ENCODE peak calls at places on chromosomes 5 and 9, in five cellular contexts. R, E, O, Z and M are unnamed samples.

GRCh38 chr5:1480217-1480616 is 35.0 kb upstream of the SLC6A3 start:
- DNase-seq in R (no peak), E (no peak), O (no peak), Z (peak; percentile 76), M (peak; percentile 74)

GRCh38 chr9:88813810-88814209 is 177.5 kb upstream of the S1PR3 start:
- DNase-seq in R (no peak), E (no peak), O (no peak), Z (no peak), M (no peak)

GRCh38 chr5:91787718-91788117 is 404.6 kb upstream of the ARRDC3 start:
- DNase-seq in R (peak; percentile 15), E (no peak), O (no peak), Z (no peak), M (no peak)

GRCh38 chr5:55456216-55456895 is 78.4 kb downstream of the PLPP1 start:
- DNase-seq in R (no peak), E (no peak), O (no peak), Z (no peak), M (no peak)

GRCh38 chr5:96969401-96969800 is 33.5 kb downstream of the LNPEP start:
- DNase-seq in R (no peak), E (no peak), O (no peak), Z (no peak), M (no peak)

GRCh38 chr5:159061834-159062530 is 37.7 kb downstream of the EBF1 start:
- DNase-seq in R (no peak), E (no peak), O (no peak), Z (no peak), M (no peak)

GRCh38 chr5:69416699-69417098 is 1.8 kb downstream of the MARVELD2 start:
- DNase-seq in R (no peak), E (no peak), O (no peak), Z (no peak), M (no peak)

GRCh38 chr5:17360879-17361278 is 137.2 kb upstream of the TAF11L2 start:
- DNase-seq in R (no peak), E (no peak), O (no peak), Z (no peak), M (no peak)

GRCh38 chr5:127757576-127757975 is 54.4 kb downstream of the CCDC192 start:
- DNase-seq in R (peak; percentile 52), E (no peak), O (no peak), Z (no peak), M (no peak)

GRCh38 chr9:95089916-95090791 is 227.4 kb downstream of the FANCC start:
- DNase-seq in R (no peak), E (no peak), O (no peak), Z (peak; percentile 77), M (peak; percentile 77)

GRCh38 chr9:116250881-116251280 is 97.3 kb downstream of the PAPPA start:
- DNase-seq in R (no peak), E (no peak), O (no peak), Z (no peak), M (no peak)

GRCh38 chr9:27154923-27155322 is 45.9 kb downstream of the TEK start:
- DNase-seq in R (peak; percentile 6), E (no peak), O (no peak), Z (no peak), M (no peak)

GRCh38 chr5:675876-676698 is 17.1 kb downstream of the TPPP start:
- DNase-seq in R (no peak), E (no peak), O (no peak), Z (peak; percentile 37), M (peak; percentile 53)